ENCODE peak calls at places on chromosomes 16 and 17, in four cellular contexts. One of them, this sample, is unnamed.
A peak's percentile ranks its signal among the peaks of the same experiment; 100 is the strongest.

GRCh38 chr17:68491381-68491849 is 20.8 kb upstream of the PRKAR1A start:
- DNase-seq in pancreas: peak; percentile 68
- DNase-seq in IMR-90: no peak
- DNase-seq in PC-9: no peak
- DNase-seq in this sample: no peak

GRCh38 chr16:1543085-1543896 is 9.8 kb downstream of the TMEM204 start:
- DNase-seq in pancreas: no peak
- DNase-seq in IMR-90: peak; percentile 76
- DNase-seq in PC-9: peak; percentile 37
- DNase-seq in this sample: no peak

GRCh38 chr16:57279780-57280638 is 4.5 kb downstream of the PLLP start:
- DNase-seq in pancreas: no peak
- DNase-seq in IMR-90: no peak
- DNase-seq in PC-9: peak; percentile 25
- DNase-seq in this sample: no peak

GRCh38 chr17:78330570-78331224 is 29.2 kb downstream of the SOCS3 start:
- DNase-seq in pancreas: no peak
- DNase-seq in IMR-90: no peak
- DNase-seq in PC-9: peak; percentile 85
- DNase-seq in this sample: no peak

GRCh38 chr16:56423584-56424403 is 1.6 kb downstream of the AMFR start:
- DNase-seq in pancreas: no peak
- DNase-seq in IMR-90: no peak
- DNase-seq in PC-9: no peak
- DNase-seq in this sample: no peak

GRCh38 chr17:72984925-72985322 is 107.6 kb downstream of the SLC39A11 start:
- DNase-seq in pancreas: no peak
- DNase-seq in IMR-90: no peak
- DNase-seq in PC-9: peak; percentile 66
- DNase-seq in this sample: no peak

GRCh38 chr17:42653179-42654124 is 5.6 kb upstream of the TUBG2 start:
- DNase-seq in pancreas: peak; percentile 67
- DNase-seq in IMR-90: peak; percentile 54
- DNase-seq in PC-9: no peak
- DNase-seq in this sample: no peak

GRCh38 chr17:46958192-46958591 is 20.9 kb downstream of the RPRML start:
- DNase-seq in pancreas: no peak
- DNase-seq in IMR-90: no peak
- DNase-seq in PC-9: no peak
- DNase-seq in this sample: no peak

GRCh38 chr17:74431568-74432483 is at the start of gene GPRC5C:
- DNase-seq in pancreas: peak; percentile 93
- DNase-seq in IMR-90: no peak
- DNase-seq in PC-9: peak; percentile 85
- DNase-seq in this sample: peak; percentile 89

GRCh38 chr16:79599837-79600635 is 501 bp downstream of the MAF start:
- DNase-seq in pancreas: peak; percentile 32
- DNase-seq in IMR-90: no peak
- DNase-seq in PC-9: no peak
- DNase-seq in this sample: no peak

GRCh38 chr17:7217113-7217987 is 2.3 kb downstream of the DLG4 start:
- DNase-seq in pancreas: peak; percentile 45
- DNase-seq in IMR-90: peak; percentile 71
- DNase-seq in PC-9: no peak
- DNase-seq in this sample: no peak

GRCh38 chr17:41904242-41904841 is 14.4 kb downstream of the ACLY start:
- DNase-seq in pancreas: no peak
- DNase-seq in IMR-90: no peak
- DNase-seq in PC-9: no peak
- DNase-seq in this sample: no peak

GRCh38 chr16:19822534-19822933 is 62.1 kb downstream of the GPRC5B start:
- DNase-seq in pancreas: no peak
- DNase-seq in IMR-90: peak; percentile 79
- DNase-seq in PC-9: no peak
- DNase-seq in this sample: no peak

GRCh38 chr16:78045865-78046581 is 23.7 kb downstream of the CLEC3A start:
- DNase-seq in pancreas: peak; percentile 61
- DNase-seq in IMR-90: peak; percentile 54
- DNase-seq in PC-9: peak; percentile 17
- DNase-seq in this sample: no peak

GRCh38 chr16:56858375-56858774 is 6.6 kb upstream of the SLC12A3 start:
- DNase-seq in pancreas: no peak
- DNase-seq in IMR-90: no peak
- DNase-seq in PC-9: no peak
- DNase-seq in this sample: no peak

GRCh38 chr16:72247821-72248253 is 75.9 kb upstream of the PMFBP1 start:
- DNase-seq in pancreas: peak; percentile 61
- DNase-seq in IMR-90: peak; percentile 29
- DNase-seq in PC-9: no peak
- DNase-seq in this sample: no peak

GRCh38 chr17:63961355-63962207 is 11.1 kb downstream of the SCN4A start:
- DNase-seq in pancreas: peak; percentile 44
- DNase-seq in IMR-90: peak; percentile 53
- DNase-seq in PC-9: peak; percentile 90
- DNase-seq in this sample: no peak

GRCh38 chr17:64130559-64131001 is 636 bp upstream of the ERN1 start:
- DNase-seq in pancreas: no peak
- DNase-seq in IMR-90: peak; percentile 80
- DNase-seq in PC-9: no peak
- DNase-seq in this sample: no peak

GRCh38 chr16:82979406-82980111 is 352.8 kb downstream of the CDH13 start:
- DNase-seq in pancreas: no peak
- DNase-seq in IMR-90: peak; percentile 20
- DNase-seq in PC-9: no peak
- DNase-seq in this sample: no peak

GRCh38 chr17:77802333-77802615 is 156.2 kb upstream of the TNRC6C start:
- DNase-seq in pancreas: no peak
- DNase-seq in IMR-90: no peak
- DNase-seq in PC-9: no peak
- DNase-seq in this sample: no peak

GRCh38 chr17:30567231-30568116 is 90.3 kb downstream of the GOSR1 start:
- DNase-seq in pancreas: no peak
- DNase-seq in IMR-90: no peak
- DNase-seq in PC-9: no peak
- DNase-seq in this sample: peak; percentile 46

GRCh38 chr17:63834431-63835166 is 7.1 kb upstream of the FTSJ3 start:
- DNase-seq in pancreas: no peak
- DNase-seq in IMR-90: peak; percentile 85
- DNase-seq in PC-9: peak; percentile 40
- DNase-seq in this sample: no peak

GRCh38 chr16:23107117-23107516 is 42.1 kb downstream of the USP31 start:
- DNase-seq in pancreas: no peak
- DNase-seq in IMR-90: no peak
- DNase-seq in PC-9: no peak
- DNase-seq in this sample: no peak

GRCh38 chr17:27578718-27579085 is 52.3 kb upstream of the LGALS9 start:
- DNase-seq in pancreas: no peak
- DNase-seq in IMR-90: peak; percentile 68
- DNase-seq in PC-9: no peak
- DNase-seq in this sample: no peak

GRCh38 chr16:1499756-1500464 is 6.8 kb downstream of the TELO2 start:
- DNase-seq in pancreas: no peak
- DNase-seq in IMR-90: no peak
- DNase-seq in PC-9: no peak
- DNase-seq in this sample: peak; percentile 64

GRCh38 chr17:36535669-36536081 is 888 bp downstream of the PIGW start:
- DNase-seq in pancreas: no peak
- DNase-seq in IMR-90: no peak
- DNase-seq in PC-9: no peak
- DNase-seq in this sample: no peak

GRCh38 chr17:36534117-36534880 is at the start of gene MYO19:
- DNase-seq in pancreas: peak; percentile 64
- DNase-seq in IMR-90: peak; percentile 44
- DNase-seq in PC-9: peak; percentile 66
- DNase-seq in this sample: peak; percentile 84

GRCh38 chr17:36532435-36532975 is 2.2 kb downstream of the MYO19 start:
- DNase-seq in pancreas: no peak
- DNase-seq in IMR-90: no peak
- DNase-seq in PC-9: no peak
- DNase-seq in this sample: no peak

GRCh38 chr17:36529121-36529520 is 5.5 kb downstream of the MYO19 start:
- DNase-seq in pancreas: no peak
- DNase-seq in IMR-90: peak; percentile 75
- DNase-seq in PC-9: no peak
- DNase-seq in this sample: no peak

GRCh38 chr17:36534881-36535668 is at the start of gene PIGW:
- DNase-seq in pancreas: peak; percentile 84
- DNase-seq in IMR-90: peak; percentile 85
- DNase-seq in PC-9: peak; percentile 93
- DNase-seq in this sample: peak; percentile 94
- TF ChIP-seq CTCF in pancreas: no peak
- TF ChIP-seq CTCF in IMR-90: no peak
- TF ChIP-seq CTCF in PC-9: no peak
- TF ChIP-seq CTCF in this sample: peak; percentile 6

DNA sequence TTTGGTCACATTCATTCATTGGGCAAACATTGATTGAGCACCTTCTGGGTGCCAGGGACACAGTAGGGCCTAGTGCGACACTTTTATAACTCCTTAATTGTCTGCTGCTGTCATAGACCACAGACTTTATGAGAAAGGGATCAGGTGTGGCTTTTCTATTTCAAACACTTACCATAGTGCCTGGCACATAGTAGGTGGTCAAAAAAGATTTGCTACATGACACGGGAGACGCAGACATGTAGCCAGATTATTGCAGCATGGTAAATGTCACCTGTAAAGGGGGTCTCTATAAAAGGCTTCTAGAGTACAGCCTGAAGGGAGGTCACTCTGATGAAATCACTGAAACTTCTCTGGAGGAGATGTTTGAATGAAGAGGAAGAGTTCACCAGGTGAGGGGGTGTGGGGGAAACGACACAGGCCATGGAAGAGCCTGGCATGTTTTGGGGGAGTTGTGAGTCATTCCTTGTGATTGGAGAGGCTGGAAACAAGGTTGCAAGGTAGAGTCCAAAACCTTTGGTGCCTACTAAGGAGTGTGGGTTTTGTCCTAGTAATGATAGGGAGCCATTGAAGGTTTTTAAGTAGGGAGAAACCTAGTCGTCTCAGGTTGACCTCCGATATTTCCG is 1.6 kb downstream of the RSAD1 start:
- DNase-seq in pancreas: no peak
- DNase-seq in IMR-90: no peak
- DNase-seq in PC-9: no peak
- DNase-seq in this sample: no peak
- H3K27ac ChIP-seq in pancreas: no peak overlapping the region
- H3K27ac ChIP-seq in IMR-90: no peak overlapping the region
- H3K27ac ChIP-seq in PC-9: no peak overlapping the region
- H3K27ac ChIP-seq in this sample: no peak overlapping the region

DNA sequence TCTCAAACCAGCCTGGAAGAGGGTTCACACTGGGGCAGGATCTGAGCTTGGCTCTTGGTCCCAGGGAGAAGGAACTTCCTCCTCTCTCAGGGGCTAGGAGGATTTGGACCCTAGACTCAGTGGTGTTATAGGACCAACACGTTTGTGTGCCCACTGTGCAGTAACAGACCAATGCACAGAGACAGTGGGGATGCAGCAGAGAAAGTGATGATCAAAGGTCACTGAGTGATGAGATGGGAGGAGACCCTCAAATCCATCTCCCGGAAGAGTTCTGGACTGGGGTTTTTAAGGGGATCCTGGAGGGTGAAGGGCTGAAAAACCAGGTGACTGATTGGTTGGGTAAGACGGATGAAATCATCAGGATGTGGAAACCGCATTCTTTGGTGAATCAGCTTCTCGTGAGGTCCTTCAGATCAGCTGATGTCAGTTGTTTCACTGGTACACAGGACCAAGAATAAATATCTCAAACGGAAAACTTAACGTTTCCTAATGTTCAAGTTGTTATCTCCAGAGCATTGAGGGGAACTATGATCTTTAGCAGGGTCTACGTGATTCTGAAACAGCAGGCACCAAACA is 3.3 kb upstream of the VAC14 start:
- DNase-seq in pancreas: no peak
- DNase-seq in IMR-90: peak; percentile 93
- DNase-seq in PC-9: no peak
- DNase-seq in this sample: no peak
- H3K27me3 ChIP-seq in pancreas: no peaks in the 10 kb centered on the region
- H3K27me3 ChIP-seq in IMR-90: no peaks in the 10 kb centered on the region
- H3K27me3 ChIP-seq in PC-9: no peaks in the 10 kb centered on the region
- H3K27me3 ChIP-seq in this sample: no peaks in the 10 kb centered on the region

GRCh38 chr17:16923097-16923903 is 48.6 kb downstream of the TNFRSF13B start:
- DNase-seq in pancreas: peak; percentile 90
- DNase-seq in IMR-90: no peak
- DNase-seq in PC-9: no peak
- DNase-seq in this sample: peak; percentile 45

GRCh38 chr17:16924701-16925440 is 47.0 kb downstream of the TNFRSF13B start:
- DNase-seq in pancreas: no peak
- DNase-seq in IMR-90: no peak
- DNase-seq in PC-9: no peak
- DNase-seq in this sample: peak; percentile 34

GRCh38 chr17:16923904-16924700 is 47.8 kb downstream of the TNFRSF13B start:
- DNase-seq in pancreas: no peak
- DNase-seq in IMR-90: no peak
- DNase-seq in PC-9: no peak
- DNase-seq in this sample: peak; percentile 48

GRCh38 chr17:16920628-16921020 is 51.3 kb downstream of the TNFRSF13B start:
- DNase-seq in pancreas: no peak
- DNase-seq in IMR-90: no peak
- DNase-seq in PC-9: no peak
- DNase-seq in this sample: peak; percentile 30

GRCh38 chr17:16922386-16923096 is 49.4 kb downstream of the TNFRSF13B start:
- DNase-seq in pancreas: no peak
- DNase-seq in IMR-90: peak; percentile 8
- DNase-seq in PC-9: no peak
- DNase-seq in this sample: peak; percentile 15
- TF ChIP-seq CTCF in pancreas: no peak
- TF ChIP-seq CTCF in IMR-90: peak; percentile 21
- TF ChIP-seq CTCF in PC-9: no peak
- TF ChIP-seq CTCF in this sample: peak; percentile 16

GRCh38 chr16:87221633-87222032 is 95.6 kb downstream of the C16orf95 start:
- DNase-seq in pancreas: no peak
- DNase-seq in IMR-90: no peak
- DNase-seq in PC-9: no peak
- DNase-seq in this sample: no peak
- H3K27ac ChIP-seq in pancreas: no peak overlapping the region
- H3K27ac ChIP-seq in IMR-90: no peak overlapping the region
- H3K27ac ChIP-seq in PC-9: no peak overlapping the region
- H3K27ac ChIP-seq in this sample: no peak overlapping the region

DNA sequence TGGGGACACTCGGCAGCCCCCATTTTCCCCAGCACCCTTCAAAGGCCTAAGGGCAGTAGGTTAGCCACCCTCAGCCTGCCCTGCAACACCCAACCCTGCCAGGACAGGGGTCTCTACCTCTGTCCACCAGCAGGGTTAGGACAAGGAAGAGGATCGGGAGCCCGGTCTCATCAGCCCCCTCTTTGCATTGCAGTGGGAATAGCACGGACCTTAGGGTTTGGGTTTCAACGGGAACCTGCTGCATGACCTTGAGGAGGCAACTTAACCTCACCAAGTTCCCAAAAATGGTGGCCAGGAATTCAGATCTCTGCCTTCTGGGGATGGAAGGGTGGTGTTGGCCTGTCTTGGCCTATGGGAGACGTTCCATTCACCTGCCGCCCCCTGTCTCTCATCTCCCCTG is 20.2 kb upstream of the SPPL2C start:
- DNase-seq in pancreas: no peak
- DNase-seq in IMR-90: no peak
- DNase-seq in PC-9: no peak
- DNase-seq in this sample: no peak
- H3K27me3 ChIP-seq in pancreas: no peaks in the 10 kb centered on the region
- H3K27me3 ChIP-seq in IMR-90: peaks cover 29% of the 10 kb centered on the region
- H3K27me3 ChIP-seq in PC-9: peaks cover 99% of the 10 kb centered on the region
- H3K27me3 ChIP-seq in this sample: no peaks in the 10 kb centered on the region

GRCh38 chr16:30786115-30786935 is 680 bp downstream of the ZNF629 start:
- DNase-seq in pancreas: no peak
- DNase-seq in IMR-90: peak; percentile 62
- DNase-seq in PC-9: peak; percentile 53
- DNase-seq in this sample: peak; percentile 57
- TF ChIP-seq CTCF in pancreas: no peak
- TF ChIP-seq CTCF in IMR-90: no peak
- TF ChIP-seq CTCF in PC-9: no peak
- TF ChIP-seq CTCF in this sample: no peak

This sample was measured in RWPE2.